ENCODE peak calls at places on chromosomes 13 and 19, in eight cellular contexts. F is Jurkat, Clone E6-1; I is right lobe of liver; E is fibroblast of mammary gland; W is cardiac muscle cell; G is breast epithelium; Z is GM23248; N is transverse colon. K is an unnamed sample.

GRCh38 chr13:98853791-98854191 is 101.3 kb upstream of the SLC15A1 start:
- DNase-seq in F (no peak), I (no peak), E (peak; percentile 75), W (no peak), G (no peak), Z (peak; percentile 89), N (peak; percentile 57), K (no peak)

GRCh38 chr19:6271721-6272410 is 7.9 kb downstream of the MLLT1 start:
- DNase-seq in F (no peak), I (peak; percentile 97), E (peak; percentile 67), W (peak; percentile 71), G (peak; percentile 75), Z (peak; percentile 89), N (peak; percentile 64), K (no peak)

GRCh38 chr13:99693812-99694211 is 192.5 kb downstream of the TM9SF2 start:
- DNase-seq in F (no peak), I (no peak), E (no peak), W (no peak), G (no peak), Z (no peak), N (no peak), K (no peak)

GRCh38 chr19:6516018-6516658 is 14.0 kb upstream of the TUBB4A start:
- DNase-seq in F (peak; percentile 91), I (peak; percentile 92), E (peak; percentile 82), W (peak; percentile 97), G (peak; percentile 78), Z (peak; percentile 97), N (peak; percentile 95), K (peak; percentile 79)

GRCh38 chr19:49889687-49890348 is 6.9 kb downstream of the IL4I1 start:
- DNase-seq in F (peak; percentile 44), I (peak; percentile 59), E (peak; percentile 74), W (peak; percentile 77), G (peak; percentile 66), Z (peak; percentile 82), N (peak; percentile 71), K (no peak)

GRCh38 chr13:32645854-32646253 is 59.6 kb downstream of the PDS5B start:
- DNase-seq in F (no peak), I (no peak), E (no peak), W (no peak), G (no peak), Z (no peak), N (no peak), K (no peak)

GRCh38 chr19:36987091-36987490 is 71.0 kb downstream of the ZNF568 start:
- DNase-seq in F (no peak), I (no peak), E (no peak), W (no peak), G (no peak), Z (no peak), N (no peak), K (no peak)

GRCh38 chr13:93425411-93425810 is 198.8 kb downstream of the GPC6 start:
- DNase-seq in F (no peak), I (no peak), E (no peak), W (no peak), G (no peak), Z (peak; percentile 35), N (no peak), K (peak; percentile 5)

GRCh38 chr13:103134271-103134670 is 68.1 kb upstream of the SLC10A2 start:
- DNase-seq in F (no peak), I (no peak), E (no peak), W (no peak), G (no peak), Z (no peak), N (no peak), K (no peak)

GRCh38 chr13:112446347-112446861 is 70.2 kb downstream of the SPACA7 start:
- DNase-seq in F (no peak), I (no peak), E (no peak), W (no peak), G (no peak), Z (no peak), N (no peak), K (no peak)

GRCh38 chr19:58554494-58555368 is at the start of gene CHMP2A:
- DNase-seq in F (peak; percentile 90), I (peak; percentile 99), E (peak; percentile 94), W (peak; percentile 99), G (peak; percentile 99), Z (peak; percentile 99), N (peak; percentile 99), K (peak; percentile 71)

GRCh38 chr13:27918041-27918917 is 1.5 kb upstream of the PDX1 start:
- DNase-seq in F (no peak), I (peak; percentile 62), E (no peak), W (no peak), G (no peak), Z (no peak), N (no peak), K (no peak)

GRCh38 chr13:113791226-113791625 is 32.2 kb downstream of the TMEM255B start:
- DNase-seq in F (no peak), I (peak; percentile 31), E (no peak), W (no peak), G (no peak), Z (no peak), N (no peak), K (no peak)

GRCh38 chr19:19366691-19367396 is 38.6 kb upstream of the GATAD2A start:
- DNase-seq in F (peak; percentile 80), I (peak; percentile 82), E (peak; percentile 70), W (peak; percentile 87), G (peak; percentile 77), Z (peak; percentile 67), N (peak; percentile 86), K (peak; percentile 42)

GRCh38 chr13:24161980-24162517 is 1.5 kb downstream of the SPATA13 start:
- DNase-seq in F (no peak), I (no peak), E (no peak), W (no peak), G (peak; percentile 70), Z (no peak), N (peak; percentile 78), K (no peak)

GRCh38 chr13:97855570-97855970 is 97.9 kb upstream of the IPO5 start:
- DNase-seq in F (peak; percentile 32), I (peak; percentile 50), E (peak; percentile 91), W (peak; percentile 87), G (no peak), Z (peak; percentile 88), N (peak; percentile 10), K (peak; percentile 52)

GRCh38 chr13:102440259-102440936 is 38.5 kb upstream of the FGF14 start:
- DNase-seq in F (no peak), I (peak; percentile 65), E (no peak), W (no peak), G (no peak), Z (no peak), N (peak; percentile 42), K (peak; percentile 81)

GRCh38 chr13:33100876-33101275 is 84.7 kb downstream of the KL start:
- DNase-seq in F (no peak), I (no peak), E (peak; percentile 34), W (no peak), G (no peak), Z (no peak), N (no peak), K (no peak)

GRCh38 chr19:6423499-6424189 is 967 bp downstream of the KHSRP start:
- DNase-seq in F (no peak), I (no peak), E (peak; percentile 49), W (peak; percentile 72), G (no peak), Z (peak; percentile 81), N (peak; percentile 39), K (no peak)

DNA sequence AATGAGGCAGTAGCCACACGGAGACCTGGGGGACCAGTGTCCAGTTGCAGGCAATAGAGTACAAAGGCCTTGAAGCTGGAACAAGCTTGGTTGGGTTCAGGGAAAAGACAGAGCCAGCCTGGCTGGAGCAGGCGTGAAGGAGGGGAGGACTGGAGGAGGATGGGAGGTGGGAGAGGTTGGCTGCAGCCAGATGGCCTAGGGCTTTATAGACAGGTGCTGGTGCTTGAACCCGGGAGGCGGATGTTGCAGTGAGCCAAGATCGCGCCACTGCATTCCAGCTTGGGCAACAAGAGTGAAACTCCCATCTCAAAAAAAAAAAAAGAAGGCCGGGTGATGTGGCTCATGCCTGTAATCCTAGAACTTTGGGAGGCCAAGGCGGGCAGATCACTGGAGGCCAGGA is 1.7 kb downstream of the SPINT2 start:
- DNase-seq in F (no peak), I (no peak), E (no peak), W (no peak), G (peak; percentile 67), Z (no peak), N (no peak), K (no peak)
- H3K4me3 ChIP-seq in F (no peak overlapping the region), I (no peak overlapping the region), E (no peak overlapping the region), W (no peak overlapping the region), G (peak overlapping the region; percentile 67), Z (no peak overlapping the region), N (peak overlapping the region; percentile 63), K (peak overlapping the region; percentile 62)

GRCh38 chr19:7926021-7926726 is at the start of gene CTXN1:
- DNase-seq in F (no peak), I (peak; percentile 76), E (peak; percentile 36), W (peak; percentile 85), G (peak; percentile 71), Z (peak; percentile 75), N (peak; percentile 81), K (no peak)
- H3K4me3 ChIP-seq in F (peak within 1 kb of the TSS; percentile 33), I (peak within 1 kb of the TSS; percentile 33), E (peak within 1 kb of the TSS; percentile 39), W (peak within 1 kb of the TSS; percentile 63), G (peak within 1 kb of the TSS; percentile 60), Z (peak within 1 kb of the TSS; percentile 68), N (peak within 1 kb of the TSS; percentile 46), K (peak within 1 kb of the TSS; percentile 44)

GRCh38 chr19:38563475-38563874 is 54.3 kb downstream of the MAP4K1 start:
- DNase-seq in F (no peak), I (no peak), E (no peak), W (no peak), G (no peak), Z (no peak), N (no peak), K (no peak)

GRCh38 chr19:38562096-38562495 is 55.7 kb downstream of the MAP4K1 start:
- DNase-seq in F (no peak), I (no peak), E (no peak), W (no peak), G (no peak), Z (no peak), N (no peak), K (no peak)

GRCh38 chr19:38569368-38569983 is 48.3 kb downstream of the MAP4K1 start:
- DNase-seq in F (no peak), I (no peak), E (no peak), W (no peak), G (no peak), Z (no peak), N (no peak), K (no peak)

GRCh38 chr19:38564981-38565685 is 52.6 kb downstream of the MAP4K1 start:
- DNase-seq in F (no peak), I (no peak), E (no peak), W (no peak), G (no peak), Z (peak; percentile 48), N (no peak), K (no peak)

DNA sequence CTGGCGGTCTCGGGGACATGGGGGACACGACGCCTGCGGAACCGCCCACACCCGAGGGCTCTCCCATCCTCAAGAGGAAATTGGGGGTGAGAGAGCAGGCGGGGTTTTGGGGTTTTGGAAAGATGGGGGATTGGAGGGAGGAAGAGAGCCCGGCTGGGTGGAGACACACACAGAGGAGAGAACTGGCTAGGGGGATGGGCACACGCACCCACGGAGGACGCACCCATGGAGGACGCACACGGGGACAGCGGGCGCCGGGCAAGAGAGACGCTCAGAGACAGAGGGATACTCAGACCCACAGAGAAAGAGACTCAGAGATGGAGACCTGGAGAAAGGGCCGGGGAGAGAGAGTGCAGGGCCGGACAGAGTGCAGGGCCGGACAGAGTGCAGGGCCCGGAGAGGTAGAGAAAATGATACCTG is 52.1 kb downstream of the MAP4K1 start:
- DNase-seq in F (no peak), I (no peak), E (no peak), W (no peak), G (no peak), Z (no peak), N (no peak), K (no peak)
- H3K4me3 ChIP-seq in F (no peak overlapping the region), I (no peak overlapping the region), E (no peak overlapping the region), W (no peak overlapping the region), G (peak overlapping the region; percentile 50), Z (peak overlapping the region; percentile 43), N (no peak overlapping the region), K (no peak overlapping the region)

GRCh38 chr19:29678484-29679106 is 13.3 kb downstream of the PLEKHF1 start:
- DNase-seq in F (no peak), I (peak; percentile 96), E (peak; percentile 54), W (no peak), G (no peak), Z (peak; percentile 20), N (peak; percentile 28), K (no peak)
- H3K4me3 ChIP-seq in F (no peak overlapping the region), I (no peak overlapping the region), E (no peak overlapping the region), W (no peak overlapping the region), G (no peak overlapping the region), Z (no peak overlapping the region), N (no peak overlapping the region), K (no peak overlapping the region)